ENCODE peak calls at places on chromosomes 4 and X, in seven cellular contexts. Q is tibial artery, P is cardiac muscle cell, I is pancreas, U is A549, K is left ventricle myocardium inferior, T is aorta. N is an unnamed sample.

GRCh38 chr4:139641218-139641617 is 24.4 kb upstream of the MGST2 start:
- DNase-seq in Q (no peak), P (no peak), I (no peak), U (peak; percentile 47), K (no peak), T (no peak), N (no peak)

GRCh38 chr4:179467890-179468289 is 2025.7 kb upstream of the AGA start:
- DNase-seq in Q (no peak), P (no peak), I (no peak), U (no peak), K (no peak), T (no peak), N (no peak)

GRCh38 chr4:3880595-3881120 is 114.5 kb downstream of the ADRA2C start:
- DNase-seq in Q (peak; percentile 84), P (peak; percentile 65), I (peak; percentile 79), U (peak; percentile 33), K (peak; percentile 56), T (peak; percentile 74), N (peak; percentile 89)

GRCh38 chr4:7722716-7723115 is 216.9 kb downstream of the AFAP1 start:
- DNase-seq in Q (no peak), P (no peak), I (no peak), U (no peak), K (no peak), T (no peak), N (no peak)

GRCh38 chr4:186587416-186588018 is 32.1 kb upstream of the MTNR1A start:
- DNase-seq in Q (peak; percentile 74), P (peak; percentile 76), I (peak; percentile 71), U (peak; percentile 43), K (peak; percentile 58), T (peak; percentile 73), N (peak; percentile 73)

GRCh38 chr4:141636077-141636770 is at the start of gene IL15:
- DNase-seq in Q (peak; percentile 81), P (peak; percentile 54), I (peak; percentile 75), U (peak; percentile 77), K (peak; percentile 67), T (peak; percentile 85), N (peak; percentile 68)

GRCh38 chr4:8537041-8537461 is 43.1 kb upstream of the GPR78 start:
- DNase-seq in Q (no peak), P (peak; percentile 78), I (peak; percentile 61), U (peak; percentile 44), K (no peak), T (peak; percentile 62), N (peak; percentile 31)

GRCh38 chr4:146545102-146545501 is 23.4 kb upstream of the SLC10A7 start:
- DNase-seq in Q (no peak), P (peak; percentile 43), I (no peak), U (peak; percentile 13), K (no peak), T (no peak), N (peak; percentile 24)

GRCh38 chrX:104621781-104622180 is 55.8 kb downstream of the IL1RAPL2 start:
- DNase-seq in Q (no peak), P (no peak), I (no peak), U (no peak), K (no peak), T (no peak), N (no peak)

GRCh38 chr4:25061602-25062001 is 30.9 kb upstream of the LGI2 start:
- DNase-seq in Q (no peak), P (no peak), I (no peak), U (no peak), K (no peak), T (no peak), N (no peak)

GRCh38 chr4:182101618-182102017 is 141.6 kb upstream of the TENM3 start:
- DNase-seq in Q (no peak), P (no peak), I (no peak), U (no peak), K (no peak), T (no peak), N (no peak)

GRCh38 chr4:117284736-117285135 is 199.4 kb upstream of the TRAM1L1 start:
- DNase-seq in Q (no peak), P (no peak), I (no peak), U (no peak), K (no peak), T (no peak), N (no peak)

GRCh38 chr4:126544276-126544675 is 1088.5 kb upstream of the INTU start:
- DNase-seq in Q (no peak), P (no peak), I (no peak), U (no peak), K (no peak), T (no peak), N (no peak)

GRCh38 chr4:78496021-78496643 is 55.4 kb upstream of the ANXA3 start:
- DNase-seq in Q (no peak), P (peak; percentile 89), I (no peak), U (no peak), K (no peak), T (no peak), N (no peak)

GRCh38 chr4:83074086-83074704 is 39.2 kb downstream of the COPS4 start:
- DNase-seq in Q (no peak), P (peak; percentile 94), I (no peak), U (peak; percentile 32), K (no peak), T (no peak), N (peak; percentile 54)

GRCh38 chr4:157824006-157824405 is 348.8 kb downstream of the GASK1B start:
- DNase-seq in Q (no peak), P (no peak), I (peak; percentile 6), U (no peak), K (no peak), T (no peak), N (no peak)

GRCh38 chr4:5142726-5143125 is 91.4 kb downstream of the STK32B start:
- DNase-seq in Q (no peak), P (peak; percentile 70), I (no peak), U (peak; percentile 16), K (no peak), T (no peak), N (peak; percentile 51)

GRCh38 chr4:1244081-1244977 is 4.6 kb downstream of the CTBP1 start:
- DNase-seq in Q (peak; percentile 62), P (no peak), I (peak; percentile 52), U (no peak), K (peak; percentile 44), T (peak; percentile 44), N (peak; percentile 10)
- H3K4me3 ChIP-seq in Q (no peak overlapping the region), P (no peak overlapping the region), I (peak overlapping the region; percentile 95), U (no peak overlapping the region), K (peak overlapping the region; percentile 17), T (no peak overlapping the region), N (no peak overlapping the region)

GRCh38 chr4:110516106-110516922 is 40.4 kb downstream of the ENPEP start:
- DNase-seq in Q (peak; percentile 70), P (peak; percentile 75), I (peak; percentile 81), U (peak; percentile 49), K (peak; percentile 35), T (peak; percentile 63), N (peak; percentile 73)
- H3K4me3 ChIP-seq in Q (peak overlapping the region; percentile 40), P (no peak overlapping the region), I (peak overlapping the region; percentile 36), U (peak overlapping the region; percentile 46), K (peak overlapping the region; percentile 60), T (peak overlapping the region; percentile 39), N (peak overlapping the region; percentile 55)

DNA sequence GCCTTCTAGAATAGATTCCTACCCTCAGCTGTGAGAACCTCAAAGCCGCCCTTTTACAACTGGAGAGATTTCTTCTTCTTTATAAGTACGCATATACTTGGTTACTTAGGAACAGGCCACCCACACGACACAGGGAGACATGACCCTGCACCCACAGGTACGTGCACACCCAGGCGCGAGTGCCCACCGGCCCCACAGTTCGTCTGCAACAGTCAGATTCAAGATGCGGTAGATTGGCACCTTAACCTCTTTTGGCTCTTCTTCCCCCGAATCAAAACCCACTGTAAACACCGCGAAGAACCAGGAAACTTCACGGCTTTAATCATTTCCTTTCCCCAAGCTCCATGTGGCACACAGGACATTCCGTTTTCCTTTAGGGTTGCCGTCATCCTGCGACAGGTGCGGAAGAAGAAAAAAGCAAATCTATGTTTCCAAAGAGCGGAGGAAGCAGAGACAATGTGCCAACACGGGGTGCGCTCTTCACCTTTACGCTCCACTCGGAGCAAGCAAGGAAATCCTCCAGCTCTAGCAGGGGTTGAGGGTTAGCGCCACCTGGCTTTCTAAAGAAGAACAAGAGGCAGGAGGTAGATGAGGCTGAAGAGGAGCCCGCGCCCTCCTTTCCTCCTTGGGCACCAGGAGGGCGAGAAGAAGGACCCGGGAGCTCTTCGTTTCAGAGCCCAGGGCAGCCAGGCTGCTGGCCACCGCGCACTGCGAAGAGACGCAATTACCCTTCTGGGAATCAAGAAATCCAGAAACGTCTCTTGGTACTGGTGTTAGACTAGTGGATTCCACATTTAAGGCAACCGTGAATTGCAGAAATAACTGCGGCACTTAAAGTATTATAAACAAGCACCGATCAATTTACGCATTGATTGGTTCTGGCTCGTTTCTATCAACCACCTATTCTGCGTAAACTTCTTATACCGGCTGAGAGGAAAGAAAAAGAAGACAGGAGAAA is 35.7 kb downstream of the HAND2 start:
- DNase-seq in Q (peak; percentile 74), P (peak; percentile 71), I (peak; percentile 44), U (peak; percentile 69), K (peak; percentile 39), T (peak; percentile 68), N (no peak)
- H3K4me3 ChIP-seq in Q (peak overlapping the region; percentile 53), P (peak overlapping the region; percentile 11), I (peak overlapping the region; percentile 34), U (peak overlapping the region; percentile 50), K (peak overlapping the region; percentile 63), T (peak overlapping the region; percentile 37), N (no peak overlapping the region)

DNA sequence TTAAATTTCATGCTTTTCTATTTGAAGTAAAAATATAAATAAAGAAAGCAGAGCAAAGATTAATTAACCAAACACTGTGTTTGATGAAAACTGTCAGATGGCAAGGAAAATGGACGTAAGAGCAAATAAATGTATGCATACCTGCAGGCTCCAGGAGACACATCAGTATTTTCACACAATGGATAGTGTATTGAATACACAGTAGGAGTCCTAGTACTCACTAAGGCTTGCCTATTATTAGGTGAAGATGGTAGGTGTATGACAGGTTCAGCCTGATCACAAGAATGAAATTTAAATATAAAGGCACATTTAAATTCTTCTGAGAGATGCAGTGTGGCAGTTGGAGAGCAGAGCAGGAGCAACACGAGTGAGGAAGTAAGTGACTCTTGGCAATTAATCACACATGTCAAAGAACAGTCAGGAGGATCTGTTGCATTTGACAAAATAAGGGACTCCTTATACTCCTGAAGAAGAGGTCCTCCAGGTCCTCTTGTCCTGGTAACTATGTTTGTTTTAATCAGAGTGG is 106.0 kb upstream of the NDST4 start:
- DNase-seq in Q (no peak), P (no peak), I (no peak), U (no peak), K (no peak), T (no peak), N (no peak)
- H3K4me3 ChIP-seq in Q (no peak overlapping the region), P (no peak overlapping the region), I (no peak overlapping the region), U (no peak overlapping the region), K (no peak overlapping the region), T (no peak overlapping the region), N (no peak overlapping the region)

GRCh38 chrX:81195712-81196111 is 6.0 kb downstream of the HMGN5 start:
- DNase-seq in Q (no peak), P (peak; percentile 71), I (peak; percentile 20), U (peak; percentile 13), K (peak; percentile 9), T (peak; percentile 48), N (peak; percentile 41)
- H3K4me3 ChIP-seq in Q (no peak overlapping the region), P (no peak overlapping the region), I (no peak overlapping the region), U (no peak overlapping the region), K (no peak overlapping the region), T (no peak overlapping the region), N (no peak overlapping the region)

N was measured in BE2C.